ENCODE peak calls at places on chromosome 4, in eight cellular contexts. One of them, this sample, is unnamed.

GRCh38 chr4:165766018-165766417 is 107.0 kb upstream of the TLL1 start:
- DNase-seq in astrocyte of the spinal cord: no peak
- DNase-seq in AG10803: no peak
- DNase-seq in NB4: no peak
- DNase-seq in HFFc6: no peak
- DNase-seq in NCI-H526: no peak
- DNase-seq in HT1080: no peak
- DNase-seq in putamen: no peak
- DNase-seq in this sample: no peak

GRCh38 chr4:145951931-145952330 is 13.3 kb upstream of the ZNF827 start:
- DNase-seq in astrocyte of the spinal cord: no peak
- DNase-seq in AG10803: no peak
- DNase-seq in NB4: no peak
- DNase-seq in HFFc6: no peak
- DNase-seq in NCI-H526: no peak
- DNase-seq in HT1080: peak; percentile 40
- DNase-seq in putamen: no peak
- DNase-seq in this sample: no peak

GRCh38 chr4:142534994-142535393 is 311.1 kb downstream of the INPP4B start:
- DNase-seq in astrocyte of the spinal cord: no peak
- DNase-seq in AG10803: no peak
- DNase-seq in NB4: no peak
- DNase-seq in HFFc6: peak; percentile 61
- DNase-seq in NCI-H526: no peak
- DNase-seq in HT1080: peak; percentile 27
- DNase-seq in putamen: no peak
- DNase-seq in this sample: no peak

GRCh38 chr4:46994007-46994405 is 625 bp upstream of the GABRA4 start:
- DNase-seq in astrocyte of the spinal cord: no peak
- DNase-seq in AG10803: no peak
- DNase-seq in NB4: no peak
- DNase-seq in HFFc6: no peak
- DNase-seq in NCI-H526: no peak
- DNase-seq in HT1080: no peak
- DNase-seq in putamen: no peak
- DNase-seq in this sample: no peak

GRCh38 chr4:36208884-36209473 is 35.3 kb downstream of the ARAP2 start:
- DNase-seq in astrocyte of the spinal cord: no peak
- DNase-seq in AG10803: no peak
- DNase-seq in NB4: no peak
- DNase-seq in HFFc6: no peak
- DNase-seq in NCI-H526: no peak
- DNase-seq in HT1080: no peak
- DNase-seq in putamen: no peak
- DNase-seq in this sample: no peak

GRCh38 chr4:98626350-98626749 is 32.1 kb downstream of the TSPAN5 start:
- DNase-seq in astrocyte of the spinal cord: peak; percentile 93
- DNase-seq in AG10803: peak; percentile 81
- DNase-seq in NB4: no peak
- DNase-seq in HFFc6: peak; percentile 85
- DNase-seq in NCI-H526: no peak
- DNase-seq in HT1080: peak; percentile 97
- DNase-seq in putamen: no peak
- DNase-seq in this sample: peak; percentile 58

GRCh38 chr4:123990310-123990709 is 593.7 kb downstream of the SPRY1 start:
- DNase-seq in astrocyte of the spinal cord: no peak
- DNase-seq in AG10803: no peak
- DNase-seq in NB4: no peak
- DNase-seq in HFFc6: no peak
- DNase-seq in NCI-H526: no peak
- DNase-seq in HT1080: no peak
- DNase-seq in putamen: no peak
- DNase-seq in this sample: no peak

GRCh38 chr4:117156806-117157205 is 71.4 kb upstream of the TRAM1L1 start:
- DNase-seq in astrocyte of the spinal cord: no peak
- DNase-seq in AG10803: no peak
- DNase-seq in NB4: no peak
- DNase-seq in HFFc6: no peak
- DNase-seq in NCI-H526: no peak
- DNase-seq in HT1080: no peak
- DNase-seq in putamen: no peak
- DNase-seq in this sample: no peak

GRCh38 chr4:166012129-166013078 is 139.4 kb downstream of the TLL1 start:
- DNase-seq in astrocyte of the spinal cord: peak; percentile 46
- DNase-seq in AG10803: no peak
- DNase-seq in NB4: no peak
- DNase-seq in HFFc6: peak; percentile 37
- DNase-seq in NCI-H526: no peak
- DNase-seq in HT1080: peak; percentile 64
- DNase-seq in putamen: no peak
- DNase-seq in this sample: no peak

GRCh38 chr4:159867673-159868072 is 764.8 kb downstream of the RAPGEF2 start:
- DNase-seq in astrocyte of the spinal cord: no peak
- DNase-seq in AG10803: no peak
- DNase-seq in NB4: no peak
- DNase-seq in HFFc6: no peak
- DNase-seq in NCI-H526: peak; percentile 1
- DNase-seq in HT1080: no peak
- DNase-seq in putamen: no peak
- DNase-seq in this sample: no peak

GRCh38 chr4:8225704-8226443 is 26.8 kb downstream of the SH3TC1 start:
- DNase-seq in astrocyte of the spinal cord: no peak
- DNase-seq in AG10803: no peak
- DNase-seq in NB4: no peak
- DNase-seq in HFFc6: no peak
- DNase-seq in NCI-H526: peak; percentile 65
- DNase-seq in HT1080: no peak
- DNase-seq in putamen: no peak
- DNase-seq in this sample: no peak

This sample was measured in myocyte.